ENCODE peak calls at places on chromosomes 1 and 21, in seven cellular contexts. P is activated naive CD4-positive, alpha-beta T cell; Z is anterior cingulate cortex; S is stimulated activated CD8-positive, alpha-beta memory T cell treated with anti-CD3 and anti-CD28 coated beads, Interleukin-12 subunit alpha, Interleukin-12 subunit beta, amount 100 ng/mL, for 4 hours; T is left lobe of liver; F is GM23248; H is activated CD8-positive, alpha-beta memory T cell treated with anti-CD3 and anti-CD28 coated beads for 1 hour. I is an unnamed sample.

GRCh38 chr1:179589524-179589923 is 2.1 kb upstream of the TDRD5 start:
- DNase-seq in S (no peak), P (no peak), Z (no peak), T (no peak), F (peak; percentile 8), H (no peak), I (no peak)

GRCh38 chr21:45747802-45748445 is 104.4 kb downstream of the PCBP3 start:
- DNase-seq in T (no peak), S (no peak), H (no peak), F (peak; percentile 90), P (no peak), Z (peak; percentile 28), I (no peak)

GRCh38 chr21:38402795-38403194 is 95.5 kb downstream of the ERG start:
- DNase-seq in P (no peak), H (no peak), F (no peak), T (no peak), Z (no peak), S (no peak), I (no peak)

GRCh38 chr1:26432793-26433192 is 672 bp downstream of the DHDDS start:
- DNase-seq in S (no peak), Z (no peak), P (no peak), F (no peak), H (no peak), T (no peak), I (no peak)

GRCh38 chr1:227894831-227895451 is 52.8 kb downstream of the WNT9A start:
- DNase-seq in P (no peak), Z (no peak), F (no peak), T (peak; percentile 28), S (no peak), H (no peak), I (no peak)

GRCh38 chr1:93471911-93472310 is 24.0 kb downstream of the FNBP1L start:
- DNase-seq in H (no peak), Z (no peak), T (no peak), P (no peak), S (no peak), F (peak; percentile 52), I (no peak)

GRCh38 chr21:35933466-35933865 is 126.9 kb downstream of the SETD4 start:
- DNase-seq in T (no peak), S (no peak), H (no peak), P (no peak), Z (no peak), F (peak; percentile 94), I (no peak)

GRCh38 chr1:21072721-21073120 is 104.0 kb downstream of the EIF4G3 start:
- DNase-seq in H (no peak), P (no peak), S (no peak), F (peak; percentile 62), Z (no peak), T (no peak), I (no peak)

GRCh38 chr1:239354211-239354610 is 32.2 kb upstream of the CHRM3 start:
- DNase-seq in S (no peak), Z (no peak), H (no peak), F (no peak), P (no peak), T (no peak), I (no peak)

GRCh38 chr21:16071082-16071481 is 341.3 kb downstream of the USP25 start:
- DNase-seq in T (no peak), S (no peak), P (no peak), F (peak; percentile 78), Z (peak; percentile 78), H (no peak), I (no peak)

GRCh38 chr1:164748253-164748899 is 189.4 kb downstream of the PBX1 start:
- DNase-seq in P (no peak), H (no peak), T (no peak), Z (no peak), F (peak; percentile 89), S (no peak), I (no peak)

GRCh38 chr1:209727286-209727685 is 22.6 kb downstream of the HSD11B1 start:
- DNase-seq in T (no peak), S (no peak), Z (no peak), F (no peak), P (no peak), H (no peak), I (no peak)

GRCh38 chr1:187001198-187001904 is 172.6 kb downstream of the PLA2G4A start:
- DNase-seq in P (no peak), Z (no peak), S (no peak), H (no peak), F (peak; percentile 92), T (no peak), I (no peak)

GRCh38 chr1:247118946-247119446 is 14.8 kb upstream of the ZNF669 start:
- DNase-seq in F (peak; percentile 66), T (no peak), S (no peak), P (no peak), H (no peak), Z (no peak), I (no peak)

GRCh38 chr1:193741228-193741627 is 554.8 kb upstream of the B3GALT2 start:
- DNase-seq in T (no peak), P (no peak), S (no peak), F (no peak), H (no peak), Z (no peak), I (no peak)

GRCh38 chr1:13583964-13584791 is 546 bp downstream of the PDPN start:
- DNase-seq in S (no peak), H (no peak), Z (no peak), F (peak; percentile 72), P (no peak), T (no peak), I (no peak)

GRCh38 chr1:22978299-22978698 is 5.6 kb upstream of the LACTBL1 start:
- DNase-seq in S (no peak), T (no peak), Z (no peak), H (no peak), P (no peak), F (peak; percentile 37), I (no peak)

GRCh38 chr21:44955803-44956175 is 16.0 kb downstream of the SLX9 start:
- DNase-seq in H (no peak), F (no peak), T (no peak), Z (no peak), P (no peak), S (no peak), I (no peak)

GRCh38 chr1:191870490-191870889 is 287.8 kb upstream of the RGS18 start:
- DNase-seq in T (no peak), H (no peak), P (no peak), F (no peak), Z (no peak), S (no peak), I (no peak)

GRCh38 chr1:36089393-36090121 is 865 bp downstream of the ADPRS start:
- DNase-seq in T (no peak), P (no peak), F (peak; percentile 79), H (no peak), Z (no peak), S (no peak), I (no peak)

GRCh38 chr1:228289239-228289849 is 81.5 kb downstream of the OBSCN start:
- DNase-seq in T (no peak), S (no peak), H (no peak), P (no peak), F (no peak), Z (no peak), I (no peak)

GRCh38 chr1:219812491-219813221 is 115.7 kb downstream of the SLC30A10 start:
- DNase-seq in T (no peak), F (peak; percentile 86), P (no peak), H (no peak), S (no peak), Z (peak; percentile 19), I (no peak)

GRCh38 chr1:182163821-182164223 is 102.3 kb upstream of the ZNF648 start:
- DNase-seq in S (no peak), P (no peak), T (no peak), F (peak; percentile 41), H (no peak), Z (peak; percentile 44), I (no peak)

GRCh38 chr1:61455400-61455799 is 269.5 kb downstream of the TM2D1 start:
- DNase-seq in F (no peak), H (no peak), T (no peak), Z (no peak), P (no peak), S (no peak), I (no peak)

GRCh38 chr1:31152181-31152768 is 86.8 kb upstream of the PUM1 start:
- DNase-seq in Z (peak; percentile 1), H (no peak), S (no peak), P (no peak), T (no peak), F (peak; percentile 89), I (no peak)

GRCh38 chr1:2533356-2533755 is 3.3 kb upstream of the HES5 start:
- DNase-seq in S (no peak), F (peak; percentile 67), Z (no peak), P (no peak), H (no peak), T (no peak), I (no peak)

GRCh38 chr1:36822648-36823047 is 211.7 kb downstream of the GRIK3 start:
- DNase-seq in P (no peak), Z (no peak), S (no peak), T (no peak), F (no peak), H (no peak), I (no peak)

GRCh38 chr1:23792151-23792945 is 1.4 kb downstream of the LYPLA2 start:
- DNase-seq in P (no peak), Z (no peak), H (no peak), S (no peak), T (no peak), F (peak; percentile 36), I (no peak)

GRCh38 chr1:180358649-180359048 is 128.6 kb downstream of the LHX4 start:
- DNase-seq in T (no peak), S (no peak), P (no peak), H (no peak), F (no peak), Z (no peak), I (no peak)

GRCh38 chr1:244065960-244066388 is 14.9 kb downstream of the ZBTB18 start:
- DNase-seq in H (no peak), S (no peak), P (no peak), T (no peak), Z (no peak), F (peak; percentile 87), I (no peak)